ENCODE peak calls at places on chromosomes 11 and 22, in six cellular contexts. One of them, this sample, is unnamed.

GRCh38 chr11:66293777-66294625 is 2.3 kb downstream of the TMEM151A start:
- DNase-seq in naive thymus-derived CD8-positive, alpha-beta T cell: no peak
- DNase-seq in activated T-helper 1 cell treated with anti-CD3 and anti-CD28 coated beads, Interleukin-12 subunit alpha, Interleukin-12 subunit beta, Interleukin-2, Interleukin-4 antibody, amounts not matched to agents 30 ng/mL and 10 ng/mL and 1 ng/mL, durations not matched to agents 14 hours and 24 hours and 36 hours: no peak
- DNase-seq in endothelial cell of umbilical vein: no peak
- DNase-seq in activated CD4-positive, alpha-beta T cell treated with anti-CD3 and anti-CD28 coated beads, Interleukin-2, amount 50 U/mL, for 24 hours: no peak
- DNase-seq in AG09319: no peak
- DNase-seq in this sample: no peak

GRCh38 chr11:60918941-60919275 is 5.0 kb downstream of the TMEM109 start:
- DNase-seq in naive thymus-derived CD8-positive, alpha-beta T cell: no peak
- DNase-seq in activated T-helper 1 cell treated with anti-CD3 and anti-CD28 coated beads, Interleukin-12 subunit alpha, Interleukin-12 subunit beta, Interleukin-2, Interleukin-4 antibody, amounts not matched to agents 30 ng/mL and 10 ng/mL and 1 ng/mL, durations not matched to agents 14 hours and 24 hours and 36 hours: no peak
- DNase-seq in endothelial cell of umbilical vein: no peak
- DNase-seq in activated CD4-positive, alpha-beta T cell treated with anti-CD3 and anti-CD28 coated beads, Interleukin-2, amount 50 U/mL, for 24 hours: no peak
- DNase-seq in AG09319: no peak
- DNase-seq in this sample: no peak

GRCh38 chr22:46663436-46664100 is 43.4 kb downstream of the GRAMD4 start:
- DNase-seq in naive thymus-derived CD8-positive, alpha-beta T cell: no peak
- DNase-seq in activated T-helper 1 cell treated with anti-CD3 and anti-CD28 coated beads, Interleukin-12 subunit alpha, Interleukin-12 subunit beta, Interleukin-2, Interleukin-4 antibody, amounts not matched to agents 30 ng/mL and 10 ng/mL and 1 ng/mL, durations not matched to agents 14 hours and 24 hours and 36 hours: no peak
- DNase-seq in endothelial cell of umbilical vein: no peak
- DNase-seq in activated CD4-positive, alpha-beta T cell treated with anti-CD3 and anti-CD28 coated beads, Interleukin-2, amount 50 U/mL, for 24 hours: no peak
- DNase-seq in AG09319: no peak
- DNase-seq in this sample: no peak

GRCh38 chr11:61275191-61275590 is 19.9 kb downstream of the VWCE start:
- DNase-seq in naive thymus-derived CD8-positive, alpha-beta T cell: no peak
- DNase-seq in activated T-helper 1 cell treated with anti-CD3 and anti-CD28 coated beads, Interleukin-12 subunit alpha, Interleukin-12 subunit beta, Interleukin-2, Interleukin-4 antibody, amounts not matched to agents 30 ng/mL and 10 ng/mL and 1 ng/mL, durations not matched to agents 14 hours and 24 hours and 36 hours: no peak
- DNase-seq in endothelial cell of umbilical vein: no peak
- DNase-seq in activated CD4-positive, alpha-beta T cell treated with anti-CD3 and anti-CD28 coated beads, Interleukin-2, amount 50 U/mL, for 24 hours: no peak
- DNase-seq in AG09319: no peak
- DNase-seq in this sample: no peak

GRCh38 chr22:19750666-19751490 is 9.7 kb upstream of the TBX1 start:
- DNase-seq in naive thymus-derived CD8-positive, alpha-beta T cell: no peak
- DNase-seq in activated T-helper 1 cell treated with anti-CD3 and anti-CD28 coated beads, Interleukin-12 subunit alpha, Interleukin-12 subunit beta, Interleukin-2, Interleukin-4 antibody, amounts not matched to agents 30 ng/mL and 10 ng/mL and 1 ng/mL, durations not matched to agents 14 hours and 24 hours and 36 hours: no peak
- DNase-seq in endothelial cell of umbilical vein: no peak
- DNase-seq in activated CD4-positive, alpha-beta T cell treated with anti-CD3 and anti-CD28 coated beads, Interleukin-2, amount 50 U/mL, for 24 hours: no peak
- DNase-seq in AG09319: no peak
- DNase-seq in this sample: no peak

GRCh38 chr11:17612221-17613188 is 65.4 kb downstream of the OTOG start:
- DNase-seq in naive thymus-derived CD8-positive, alpha-beta T cell: no peak
- DNase-seq in activated T-helper 1 cell treated with anti-CD3 and anti-CD28 coated beads, Interleukin-12 subunit alpha, Interleukin-12 subunit beta, Interleukin-2, Interleukin-4 antibody, amounts not matched to agents 30 ng/mL and 10 ng/mL and 1 ng/mL, durations not matched to agents 14 hours and 24 hours and 36 hours: no peak
- DNase-seq in endothelial cell of umbilical vein: no peak
- DNase-seq in activated CD4-positive, alpha-beta T cell treated with anti-CD3 and anti-CD28 coated beads, Interleukin-2, amount 50 U/mL, for 24 hours: no peak
- DNase-seq in AG09319: no peak
- DNase-seq in this sample: no peak

GRCh38 chr11:102783016-102783415 is 2.6 kb upstream of the MMP10 start:
- DNase-seq in naive thymus-derived CD8-positive, alpha-beta T cell: no peak
- DNase-seq in activated T-helper 1 cell treated with anti-CD3 and anti-CD28 coated beads, Interleukin-12 subunit alpha, Interleukin-12 subunit beta, Interleukin-2, Interleukin-4 antibody, amounts not matched to agents 30 ng/mL and 10 ng/mL and 1 ng/mL, durations not matched to agents 14 hours and 24 hours and 36 hours: no peak
- DNase-seq in endothelial cell of umbilical vein: no peak
- DNase-seq in activated CD4-positive, alpha-beta T cell treated with anti-CD3 and anti-CD28 coated beads, Interleukin-2, amount 50 U/mL, for 24 hours: no peak
- DNase-seq in AG09319: no peak
- DNase-seq in this sample: no peak

GRCh38 chr22:49330421-49331222 is 497.1 kb downstream of the BRD1 start:
- DNase-seq in naive thymus-derived CD8-positive, alpha-beta T cell: peak
- DNase-seq in activated T-helper 1 cell treated with anti-CD3 and anti-CD28 coated beads, Interleukin-12 subunit alpha, Interleukin-12 subunit beta, Interleukin-2, Interleukin-4 antibody, amounts not matched to agents 30 ng/mL and 10 ng/mL and 1 ng/mL, durations not matched to agents 14 hours and 24 hours and 36 hours: no peak
- DNase-seq in endothelial cell of umbilical vein: no peak
- DNase-seq in activated CD4-positive, alpha-beta T cell treated with anti-CD3 and anti-CD28 coated beads, Interleukin-2, amount 50 U/mL, for 24 hours: no peak
- DNase-seq in AG09319: no peak
- DNase-seq in this sample: peak

GRCh38 chr11:47270331-47271271 is 668 bp downstream of the MADD start:
- DNase-seq in naive thymus-derived CD8-positive, alpha-beta T cell: peak
- DNase-seq in activated T-helper 1 cell treated with anti-CD3 and anti-CD28 coated beads, Interleukin-12 subunit alpha, Interleukin-12 subunit beta, Interleukin-2, Interleukin-4 antibody, amounts not matched to agents 30 ng/mL and 10 ng/mL and 1 ng/mL, durations not matched to agents 14 hours and 24 hours and 36 hours: peak
- DNase-seq in endothelial cell of umbilical vein: peak
- DNase-seq in activated CD4-positive, alpha-beta T cell treated with anti-CD3 and anti-CD28 coated beads, Interleukin-2, amount 50 U/mL, for 24 hours: no peak
- DNase-seq in AG09319: no peak
- DNase-seq in this sample: peak

GRCh38 chr11:57430946-57431345 is 4.0 kb upstream of the SLC43A3 start:
- DNase-seq in naive thymus-derived CD8-positive, alpha-beta T cell: no peak
- DNase-seq in activated T-helper 1 cell treated with anti-CD3 and anti-CD28 coated beads, Interleukin-12 subunit alpha, Interleukin-12 subunit beta, Interleukin-2, Interleukin-4 antibody, amounts not matched to agents 30 ng/mL and 10 ng/mL and 1 ng/mL, durations not matched to agents 14 hours and 24 hours and 36 hours: no peak
- DNase-seq in endothelial cell of umbilical vein: no peak
- DNase-seq in activated CD4-positive, alpha-beta T cell treated with anti-CD3 and anti-CD28 coated beads, Interleukin-2, amount 50 U/mL, for 24 hours: no peak
- DNase-seq in AG09319: no peak
- DNase-seq in this sample: no peak

GRCh38 chr11:2919837-2920236 is 9.4 kb downstream of the PHLDA2 start:
- DNase-seq in naive thymus-derived CD8-positive, alpha-beta T cell: no peak
- DNase-seq in activated T-helper 1 cell treated with anti-CD3 and anti-CD28 coated beads, Interleukin-12 subunit alpha, Interleukin-12 subunit beta, Interleukin-2, Interleukin-4 antibody, amounts not matched to agents 30 ng/mL and 10 ng/mL and 1 ng/mL, durations not matched to agents 14 hours and 24 hours and 36 hours: no peak
- DNase-seq in endothelial cell of umbilical vein: no peak
- DNase-seq in activated CD4-positive, alpha-beta T cell treated with anti-CD3 and anti-CD28 coated beads, Interleukin-2, amount 50 U/mL, for 24 hours: no peak
- DNase-seq in AG09319: no peak
- DNase-seq in this sample: no peak

GRCh38 chr11:116331381-116331780 is 441.4 kb downstream of the BUD13 start:
- DNase-seq in naive thymus-derived CD8-positive, alpha-beta T cell: no peak
- DNase-seq in activated T-helper 1 cell treated with anti-CD3 and anti-CD28 coated beads, Interleukin-12 subunit alpha, Interleukin-12 subunit beta, Interleukin-2, Interleukin-4 antibody, amounts not matched to agents 30 ng/mL and 10 ng/mL and 1 ng/mL, durations not matched to agents 14 hours and 24 hours and 36 hours: no peak
- DNase-seq in endothelial cell of umbilical vein: no peak
- DNase-seq in activated CD4-positive, alpha-beta T cell treated with anti-CD3 and anti-CD28 coated beads, Interleukin-2, amount 50 U/mL, for 24 hours: no peak
- DNase-seq in AG09319: no peak
- DNase-seq in this sample: no peak

This sample was measured in GM13977.